ENCODE peak calls at places on chromosomes 4 and X, in five cellular contexts. N is HT1080; W is stimulated activated CD8-positive, alpha-beta memory T cell treated with anti-CD3 and anti-CD28 coated beads, Interleukin-12 subunit alpha, Interleukin-12 subunit beta, amount 100 ng/mL, for 4 hours; K is NCI-H2081; O is NCI-H1092. F is an unnamed sample.

GRCh38 chr4:113179996-113180395 is 130.5 kb downstream of the ANK2 start:
- DNase-seq in N (peak; percentile 38), W (no peak), K (no peak), O (no peak), F (peak; percentile 31)

GRCh38 chrX:107576841-107577240 is 51.5 kb upstream of the PRPS1 start:
- DNase-seq in N (no peak), W (no peak), K (no peak), O (no peak), F (no peak)

GRCh38 chr4:157220026-157220881 is at the start of gene GRIA2:
- DNase-seq in N (peak; percentile 64), W (no peak), K (peak; percentile 84), O (peak; percentile 11), F (peak; percentile 62)

GRCh38 chr4:94345984-94346383 is 3.3 kb upstream of the HPGDS start:
- DNase-seq in N (no peak), W (no peak), K (no peak), O (no peak), F (no peak)

GRCh38 chr4:9771069-9771468 is 10.4 kb upstream of the DRD5 start:
- DNase-seq in N (no peak), W (no peak), K (no peak), O (no peak), F (peak; percentile 88)

GRCh38 chr4:56466910-56467283 is 520 bp upstream of the SRP72 start:
- DNase-seq in N (no peak), W (no peak), K (no peak), O (no peak), F (no peak)

GRCh38 chr4:25144870-25145481 is 15.3 kb downstream of the SEPSECS start:
- DNase-seq in N (peak; percentile 45), W (no peak), K (peak; percentile 54), O (peak; percentile 28), F (peak; percentile 40)

GRCh38 chr4:122700178-122700725 is 32.3 kb upstream of the BBS12 start:
- DNase-seq in N (peak; percentile 76), W (no peak), K (peak; percentile 35), O (no peak), F (peak; percentile 78)

GRCh38 chrX:74505437-74505836 is 84.1 kb downstream of the SLC16A2 start:
- DNase-seq in N (no peak), W (no peak), K (no peak), O (peak; percentile 48), F (no peak)

GRCh38 chr4:22661443-22661842 is 31.3 kb upstream of the GBA3 start:
- DNase-seq in N (no peak), W (no peak), K (no peak), O (no peak), F (no peak)

GRCh38 chr4:22637306-22637705 is 55.4 kb upstream of the GBA3 start:
- DNase-seq in N (no peak), W (no peak), K (no peak), O (no peak), F (no peak)

GRCh38 chrX:49072712-49073095 is 1.1 kb downstream of the PRAF2 start:
- DNase-seq in N (no peak), W (no peak), K (no peak), O (no peak), F (no peak)

GRCh38 chrX:11591712-11592351 is 73.9 kb downstream of the ARHGAP6 start:
- DNase-seq in N (peak; percentile 51), W (no peak), K (no peak), O (no peak), F (peak; percentile 40)

GRCh38 chrX:149830192-149830873 is 48.6 kb downstream of the MAGEA9 start:
- DNase-seq in N (peak; percentile 24), W (no peak), K (no peak), O (no peak), F (peak; percentile 61)

GRCh38 chr4:99841143-99841542 is 24.5 kb downstream of the DAPP1 start:
- DNase-seq in N (peak; percentile 49), W (no peak), K (no peak), O (no peak), F (no peak)

GRCh38 chr4:12791536-12791935 is 692.6 kb downstream of the RAB28 start:
- DNase-seq in N (peak; percentile 6), W (no peak), K (peak; percentile 17), O (no peak), F (no peak)

GRCh38 chr4:70954032-70954431 is 39.4 kb upstream of the DCK start:
- DNase-seq in N (peak; percentile 23), W (no peak), K (no peak), O (no peak), F (no peak)

GRCh38 chr4:56782019-56782418 is 39.5 kb downstream of the SPINK2 start:
- DNase-seq in N (no peak), W (no peak), K (no peak), O (no peak), F (no peak)

GRCh38 chrX:139936259-139936658 is 3.4 kb upstream of the ATP11C start:
- DNase-seq in N (no peak), W (no peak), K (no peak), O (no peak), F (no peak)

GRCh38 chr4:120009731-120010130 is 56.9 kb downstream of the MAD2L1 start:
- DNase-seq in N (peak; percentile 72), W (no peak), K (no peak), O (no peak), F (peak; percentile 38)

GRCh38 chrX:153638041-153638371 is 9.0 kb upstream of the DUSP9 start:
- DNase-seq in N (no peak), W (no peak), K (no peak), O (no peak), F (no peak)

GRCh38 chr4:176276710-176277109 is 7.7 kb upstream of the ASB5 start:
- DNase-seq in N (no peak), W (no peak), K (no peak), O (no peak), F (no peak)

GRCh38 chr4:70761276-70761816 is 39.6 kb downstream of the RUFY3 start:
- DNase-seq in N (no peak), W (no peak), K (no peak), O (no peak), F (peak; percentile 32)

GRCh38 chrX:16992411-16992810 is 46.0 kb downstream of the REPS2 start:
- DNase-seq in N (no peak), W (no peak), K (no peak), O (no peak), F (no peak)

GRCh38 chr4:186823989-186824388 is 100.3 kb upstream of the FAT1 start:
- DNase-seq in N (no peak), W (no peak), K (no peak), O (no peak), F (no peak)

GRCh38 chr4:34516524-34516923 is 1727.8 kb downstream of the ARAP2 start:
- DNase-seq in N (peak; percentile 31), W (no peak), K (peak; percentile 82), O (no peak), F (no peak)

GRCh38 chr4:2587215-2587823 is 50.9 kb downstream of the FAM193A start:
- DNase-seq in N (no peak), W (no peak), K (no peak), O (no peak), F (no peak)

GRCh38 chrX:43349363-43349762 is 306.7 kb upstream of the MAOA start:
- DNase-seq in N (peak; percentile 16), W (no peak), K (peak; percentile 40), O (no peak), F (peak; percentile 58)

GRCh38 chr4:110510955-110511544 is 35.1 kb downstream of the ENPEP start:
- DNase-seq in N (peak; percentile 51), W (no peak), K (peak; percentile 36), O (peak; percentile 18), F (peak; percentile 67)

GRCh38 chr4:142264961-142265360 is 581.1 kb downstream of the INPP4B start:
- DNase-seq in N (no peak), W (no peak), K (no peak), O (no peak), F (peak; percentile 21)

GRCh38 chr4:16192067-16192466 is 34.2 kb downstream of the TAPT1 start:
- DNase-seq in N (no peak), W (no peak), K (peak; percentile 57), O (no peak), F (no peak)

GRCh38 chrX:116930311-116930710 is 467.5 kb upstream of the CT83 start:
- DNase-seq in N (no peak), W (no peak), K (no peak), O (no peak), F (no peak)

GRCh38 chr4:93030670-93031069 is 726.9 kb downstream of the GRID2 start:
- DNase-seq in N (no peak), W (no peak), K (no peak), O (no peak), F (no peak)

GRCh38 chr4:52290468-52290867 is 239.4 kb downstream of the SPATA18 start:
- DNase-seq in N (no peak), W (no peak), K (no peak), O (no peak), F (no peak)

GRCh38 chr4:85741921-85742591 is 267.1 kb downstream of the ARHGAP24 start:
- DNase-seq in N (no peak), W (no peak), K (peak; percentile 25), O (peak; percentile 32), F (no peak)

GRCh38 chr4:6050551-6050950 is 32.3 kb upstream of the C4orf50 start:
- DNase-seq in N (no peak), W (no peak), K (no peak), O (no peak), F (no peak)

GRCh38 chrX:42934020-42934701 is 156.2 kb upstream of the PPP1R2C start:
- DNase-seq in N (peak; percentile 2), W (no peak), K (no peak), O (no peak), F (no peak)

F was measured in kidney tubule cell.